ENCODE peak calls at places on chromosomes 6 and 20, in six cellular contexts. Z, J, Y, B, K and T are unnamed samples.

GRCh38 chr6:70118670-70119069 is 184.2 kb downstream of the COL9A1 start:
- DNase-seq in Z (no peak), Y (no peak), K (no peak), J (no peak), B (no peak), T (peak; percentile 77)

GRCh38 chr6:44247338-44248302 is 719 bp downstream of the HSP90AB1 start:
- DNase-seq in J (peak; percentile 49), Y (no peak), K (peak; percentile 57), Z (peak; percentile 41), B (peak; percentile 81), T (peak; percentile 62)

GRCh38 chr6:108263371-108263770 is 2.5 kb upstream of the SNX3 start:
- DNase-seq in K (no peak), B (no peak), Y (no peak), J (no peak), Z (no peak), T (no peak)

GRCh38 chr20:23234311-23235078 is 116.1 kb upstream of the NXT1 start:
- DNase-seq in Z (no peak), B (no peak), K (peak; percentile 77), Y (no peak), J (peak; percentile 81), T (peak; percentile 95)

GRCh38 chr6:13541496-13541895 is 32.9 kb upstream of the SIRT5 start:
- DNase-seq in Y (no peak), B (no peak), J (no peak), K (no peak), Z (no peak), T (no peak)

GRCh38 chr6:135180458-135181332 is at the start of gene MYB:
- DNase-seq in J (peak; percentile 29), K (peak; percentile 96), Z (peak; percentile 90), B (peak; percentile 70), Y (peak; percentile 27), T (peak; percentile 61)

GRCh38 chr6:148343028-148343374 is 363 bp downstream of the SASH1 start:
- DNase-seq in B (no peak), J (no peak), K (no peak), Y (no peak), Z (no peak), T (no peak)

GRCh38 chr20:8964944-8965562 is 103.8 kb upstream of the PLCB4 start:
- DNase-seq in B (no peak), J (no peak), Y (no peak), K (no peak), Z (peak; percentile 2), T (no peak)

GRCh38 chr20:63058696-63059335 is 52.1 kb upstream of the BHLHE23 start:
- DNase-seq in K (no peak), J (no peak), Z (no peak), Y (no peak), B (no peak), T (no peak)

GRCh38 chr6:138278326-138278725 is 60.0 kb upstream of the PBOV1 start:
- DNase-seq in K (peak; percentile 69), J (peak; percentile 48), Y (no peak), B (no peak), Z (no peak), T (peak; percentile 14)

GRCh38 chr6:45677381-45677992 is 299.8 kb upstream of the SUPT3H start:
- DNase-seq in B (peak; percentile 53), J (peak; percentile 54), K (peak; percentile 40), Y (no peak), Z (no peak), T (peak; percentile 81)

GRCh38 chr6:79614326-79615285 is 16.5 kb upstream of the SH3BGRL2 start:
- DNase-seq in K (no peak), Y (no peak), J (no peak), B (no peak), Z (no peak), T (no peak)

GRCh38 chr20:43542674-43543073 is 16.2 kb upstream of the SGK2 start:
- DNase-seq in B (no peak), Z (no peak), J (no peak), K (no peak), Y (no peak), T (no peak)

GRCh38 chr20:38113401-38114325 is 51.4 kb downstream of the TGM2 start:
- DNase-seq in Z (no peak), Y (peak; percentile 61), B (no peak), K (no peak), J (no peak), T (peak; percentile 39)

GRCh38 chr20:52060794-52061714 is 130.5 kb downstream of the ZFP64 start:
- DNase-seq in B (no peak), Y (no peak), Z (peak; percentile 23), K (peak; percentile 38), J (peak; percentile 22), T (peak; percentile 19)

GRCh38 chr6:154510144-154510905 is at the start of gene CNKSR3:
- DNase-seq in B (peak; percentile 1), K (peak; percentile 90), Y (peak; percentile 97), Z (peak; percentile 71), J (peak; percentile 91), T (peak; percentile 92)

GRCh38 chr6:143707702-143708101 is 29.9 kb downstream of the PHACTR2 start:
- DNase-seq in B (no peak), K (no peak), Y (no peak), Z (no peak), J (no peak), T (no peak)

GRCh38 chr6:159077123-159077522 is 32.3 kb upstream of the TAGAP start:
- DNase-seq in K (no peak), J (no peak), Z (no peak), B (no peak), Y (no peak), T (no peak)